ENCODE peak calls at places on chromosomes 2 and 18, in four cellular contexts. Q is body of pancreas, D is prostate gland, R is IMR-90. C is an unnamed sample. For H3K4me1, the result is how much of the 10 kb centered on the place peaks cover.

GRCh38 chr2:190069936-190070696 is 7.6 kb upstream of the MSTN start:
- DNase-seq in Q (peak), D (peak), R (peak), C (peak)

GRCh38 chr2:190765386-190766173 is 115.0 kb upstream of the GLS start:
- DNase-seq in R (peak), D (no peak), Q (no peak), C (no peak)

GRCh38 chr2:198314559-198315153 is 510.3 kb downstream of the PLCL1 start:
- DNase-seq in Q (no peak), D (no peak), R (peak), C (no peak)

GRCh38 chr2:138020432-138020831 is 56.2 kb downstream of the HNMT start:
- DNase-seq in Q (no peak), D (no peak), R (no peak), C (no peak)

GRCh38 chr2:157848242-157848641 is 27.9 kb downstream of the ACVR1 start:
- DNase-seq in Q (no peak), R (no peak), D (no peak), C (no peak)

GRCh38 chr18:48385595-48385994 is 23.6 kb downstream of the ZBTB7C start:
- DNase-seq in D (no peak), Q (no peak), R (no peak), C (no peak)

GRCh38 chr2:127053731-127054603 is 53.0 kb downstream of the BIN1 start:
- DNase-seq in R (no peak), Q (peak), D (no peak), C (peak)

GRCh38 chr2:121400206-121400605 is 115.2 kb upstream of the TFCP2L1 start:
- DNase-seq in D (no peak), Q (no peak), R (peak), C (no peak)

DNA sequence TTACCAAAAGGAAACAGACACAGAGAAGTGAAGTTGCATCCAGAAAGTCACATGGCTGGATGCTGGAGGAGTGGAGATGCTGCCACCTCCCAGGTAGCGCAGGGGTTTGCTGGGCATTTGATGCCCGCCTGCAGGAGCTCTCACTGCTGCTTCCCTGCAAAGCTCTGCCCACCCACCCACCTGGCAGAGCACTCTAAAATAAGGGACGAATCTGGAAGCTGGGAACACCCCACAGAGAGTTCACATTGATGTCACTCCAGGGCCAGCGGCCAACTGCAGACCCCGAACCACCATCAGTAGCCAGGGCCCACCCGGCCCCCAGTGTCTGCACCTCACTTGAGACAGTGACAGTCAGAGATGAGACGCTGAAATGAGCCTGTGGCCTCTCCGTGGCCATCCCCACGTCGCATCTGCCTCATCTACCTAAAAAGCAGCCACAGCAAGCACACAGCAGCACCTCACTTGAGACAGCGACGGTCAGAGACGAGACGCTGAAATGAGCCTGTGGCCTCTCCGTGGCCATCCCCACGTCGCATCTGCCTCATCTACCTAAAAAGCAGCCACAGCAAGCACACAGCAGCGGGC is 27.4 kb downstream of the SNORC start:
- DNase-seq in Q (no peak), R (no peak), D (no peak), C (no peak)
- H3K4me1 ChIP-seq in Q (under half), R (under half), D (under half), C (under half)

DNA sequence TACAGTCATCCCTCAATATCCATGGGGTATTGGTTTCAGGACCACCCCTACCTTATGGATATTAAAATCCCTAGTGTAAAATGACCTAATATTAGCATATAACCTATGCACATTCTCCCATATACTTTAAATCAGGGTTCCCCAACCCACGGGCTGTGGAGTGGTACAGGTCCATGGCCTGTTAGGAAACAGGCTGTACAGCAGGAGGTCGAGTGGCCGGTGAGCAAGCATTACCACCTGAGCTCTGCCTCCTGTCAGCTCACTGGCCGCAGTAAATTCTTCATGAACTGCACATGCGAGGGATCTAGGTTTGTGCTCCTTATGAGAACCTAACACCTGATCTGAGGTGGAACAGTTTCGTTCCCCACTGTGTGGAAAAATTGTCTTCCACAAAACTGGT is 73.8 kb downstream of the RIF1 start:
- DNase-seq in R (no peak), Q (no peak), D (no peak), C (no peak)
- TF ChIP-seq POLR2A in R (no peak), Q (no peak), D (no peak), C (no peak)

GRCh38 chr2:147325955-147326354 is 518.9 kb upstream of the ACVR2A start:
- DNase-seq in R (no peak), D (no peak), Q (no peak), C (no peak)

GRCh38 chr2:147331790-147332419 is 512.9 kb upstream of the ACVR2A start:
- DNase-seq in D (no peak), R (no peak), Q (peak), C (no peak)

GRCh38 chr2:147330925-147331324 is 513.9 kb upstream of the ACVR2A start:
- DNase-seq in D (no peak), R (no peak), Q (no peak), C (no peak)

DNA sequence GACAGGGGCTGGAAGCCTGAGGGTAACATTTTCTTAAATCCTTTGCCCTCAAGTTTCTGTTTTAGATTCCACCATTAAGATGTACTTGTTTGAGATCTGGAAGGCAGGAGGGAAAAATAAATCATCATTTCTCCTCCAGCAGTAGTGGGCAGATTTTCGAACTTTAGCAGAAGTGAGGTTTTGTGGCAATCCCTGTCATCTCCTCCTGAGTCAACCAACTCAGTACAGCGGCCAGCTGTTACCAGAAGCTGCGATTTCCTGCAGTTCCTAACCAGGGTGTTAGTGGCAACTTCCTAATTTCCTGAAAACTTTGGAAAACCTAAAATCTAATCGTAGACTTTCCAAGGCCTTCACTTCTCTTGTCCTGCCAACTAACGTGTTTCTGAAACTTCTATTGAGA is 517.2 kb upstream of the ACVR2A start:
- DNase-seq in R (no peak), Q (no peak), D (no peak), C (no peak)
- H3K4me3 ChIP-seq in R (no peak), Q (no peak), D (no peak), C (no peak)

DNA sequence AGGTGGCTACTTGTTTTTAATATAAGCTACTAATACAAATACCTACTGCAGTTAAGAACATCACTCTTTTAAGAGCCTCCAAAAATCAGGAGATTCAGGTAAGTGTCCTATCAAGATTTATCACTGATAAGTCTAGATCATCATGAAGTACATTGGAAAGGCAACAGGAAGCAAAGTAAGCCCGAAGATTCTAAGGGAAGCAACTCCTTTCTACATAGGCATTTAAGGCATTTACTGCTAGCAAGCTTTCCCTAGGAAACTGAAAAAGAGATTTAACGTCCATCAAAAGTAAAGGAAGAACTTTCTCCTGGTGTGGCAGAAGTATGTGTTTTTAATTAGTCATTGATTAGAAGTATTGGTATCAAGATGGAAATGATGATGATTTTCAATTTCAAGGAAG is 3.7 kb downstream of the STK17B start:
- DNase-seq in D (no peak), Q (no peak), R (no peak), C (no peak)
- H3K4me1 ChIP-seq in D (under half), Q (under half), R (under half), C (under half)

DNA sequence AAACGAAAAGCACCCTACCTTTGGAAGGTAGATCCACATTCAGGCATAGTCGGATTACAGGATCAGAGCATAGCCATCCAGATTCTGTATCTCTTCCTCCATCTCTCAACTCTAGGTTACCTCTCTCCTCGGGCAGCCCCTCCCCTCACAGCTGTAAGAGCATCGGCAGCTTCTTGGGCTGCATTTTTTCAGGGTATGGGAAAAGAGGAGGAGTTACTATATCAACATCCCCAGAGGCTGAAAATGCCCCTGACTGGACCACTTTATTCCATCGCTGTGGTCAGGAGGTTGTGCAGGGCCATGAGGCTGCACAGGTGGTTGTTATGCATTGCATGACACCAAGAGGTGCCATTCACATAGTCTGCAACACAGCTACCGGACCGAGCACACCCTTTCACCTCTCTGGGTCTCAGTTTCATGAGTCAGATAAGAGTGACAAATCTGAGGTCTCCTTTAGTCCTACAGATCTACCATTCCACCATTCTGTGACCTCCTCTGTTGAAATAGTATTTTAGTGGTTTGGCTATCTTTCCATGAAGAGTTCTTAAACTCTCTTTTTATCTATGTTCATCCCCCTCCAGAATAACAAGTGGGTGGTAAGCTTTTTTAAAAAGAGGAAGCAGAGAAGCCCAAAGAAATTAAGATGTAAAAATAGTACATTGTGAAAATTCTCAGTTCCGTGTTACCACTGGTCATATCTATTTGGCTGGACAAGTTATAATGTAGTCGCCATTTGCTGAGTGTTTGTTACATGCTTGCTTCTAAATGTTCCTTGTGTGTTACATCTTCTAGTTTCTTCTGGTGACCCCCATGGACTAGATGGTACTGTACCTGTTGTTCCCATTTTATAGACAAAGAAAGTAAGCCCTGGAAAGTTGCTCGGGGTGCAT is 56.6 kb upstream of the SLC1A4 start:
- DNase-seq in Q (no peak), D (no peak), R (no peak), C (no peak)
- TF ChIP-seq POLR2A in Q (no peak), D (no peak), R (no peak), C (no peak)

DNA sequence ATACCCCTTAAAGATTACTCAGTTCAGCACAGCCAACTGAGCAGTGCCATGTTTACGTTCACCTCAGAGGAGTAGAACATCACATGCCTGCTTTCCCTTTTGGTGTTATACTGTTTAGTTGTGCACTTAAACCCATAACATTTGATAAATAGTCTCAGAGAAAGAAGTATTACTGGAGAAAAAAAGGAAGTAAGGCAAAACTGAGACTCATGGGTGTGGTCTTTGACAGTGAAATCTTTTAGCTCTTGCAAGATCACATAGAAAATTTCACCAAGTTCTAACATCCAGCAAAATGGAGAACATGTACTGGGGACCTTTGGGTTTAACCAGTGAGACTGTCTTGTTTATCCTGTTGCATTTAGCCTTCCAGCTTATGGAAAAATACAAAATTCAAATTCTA is 5.6 kb downstream of the TANK start:
- DNase-seq in R (peak), Q (no peak), D (no peak), C (no peak)
- H3K4me3 ChIP-seq in R (no peak), Q (no peak), D (no peak), C (no peak)

GRCh38 chr18:75208055-75208835 is 694 bp downstream of the PTGR3 start:
- DNase-seq in R (peak), D (peak), Q (peak), C (peak)

GRCh38 chr18:75208836-75209128 is 157 bp downstream of the PTGR3 start:
- DNase-seq in D (no peak), R (no peak), Q (no peak), C (no peak)

GRCh38 chr18:75206637-75207297 is 2.2 kb downstream of the PTGR3 start:
- DNase-seq in D (no peak), Q (no peak), R (no peak), C (no peak)

GRCh38 chr18:75205760-75206109 is 3.2 kb downstream of the PTGR3 start:
- DNase-seq in R (peak), D (no peak), Q (no peak), C (no peak)

GRCh38 chr18:75207298-75208054 is 1.5 kb downstream of the PTGR3 start:
- DNase-seq in D (no peak), R (peak), Q (no peak), C (no peak)
- H3K4me1 ChIP-seq in D (under half), R (under half), Q (half or more), C (under half)

DNA sequence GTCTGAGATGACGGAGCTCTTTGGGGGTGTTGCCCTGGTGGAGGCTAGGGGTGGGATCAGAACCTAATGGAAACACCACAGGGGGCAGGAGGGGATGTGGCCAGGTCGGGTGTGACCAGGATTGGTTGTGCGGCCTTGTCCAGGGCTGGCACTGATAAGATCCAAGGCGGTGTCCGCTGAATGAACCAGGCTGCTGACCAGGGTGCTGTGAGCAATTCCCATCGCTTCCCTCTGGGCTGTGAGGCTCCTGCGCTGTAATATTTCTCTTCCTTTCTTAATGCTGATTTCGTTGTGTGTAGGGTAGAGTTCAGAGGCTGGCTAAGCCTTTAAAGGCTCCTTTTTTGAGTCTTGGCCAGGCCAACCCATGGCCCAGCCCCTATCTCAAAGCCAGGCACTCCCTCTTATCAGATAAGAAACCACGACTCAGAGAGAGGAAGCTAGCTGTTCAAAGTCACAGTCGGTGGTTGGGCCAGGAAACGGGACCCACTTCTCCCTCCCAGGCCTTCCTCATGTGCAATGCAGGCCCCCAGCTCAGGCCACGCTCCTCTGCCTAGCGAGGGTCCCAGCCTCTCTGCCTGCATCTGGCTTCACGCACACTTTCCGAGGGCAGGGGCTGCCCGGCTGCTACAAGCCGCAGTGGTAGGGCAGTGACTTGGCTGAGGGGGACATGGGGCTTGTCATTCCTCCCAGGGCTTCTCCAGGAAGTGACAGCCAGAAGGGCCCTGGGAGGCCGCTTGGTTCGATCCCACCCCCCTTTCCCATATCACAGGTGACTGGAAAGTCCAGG is 26.0 kb upstream of the FOSL2 start:
- DNase-seq in D (no peak), R (no peak), Q (no peak), C (no peak)
- TF ChIP-seq POLR2A in D (no peak), R (no peak), Q (no peak), C (no peak)

GRCh38 chr2:112577756-112578155 is 6.7 kb upstream of the CHCHD5 start:
- DNase-seq in R (peak), Q (no peak), D (no peak), C (no peak)

GRCh38 chr2:112566104-112566503 is 18.3 kb upstream of the CHCHD5 start:
- DNase-seq in Q (no peak), D (no peak), R (peak), C (no peak)

DNA sequence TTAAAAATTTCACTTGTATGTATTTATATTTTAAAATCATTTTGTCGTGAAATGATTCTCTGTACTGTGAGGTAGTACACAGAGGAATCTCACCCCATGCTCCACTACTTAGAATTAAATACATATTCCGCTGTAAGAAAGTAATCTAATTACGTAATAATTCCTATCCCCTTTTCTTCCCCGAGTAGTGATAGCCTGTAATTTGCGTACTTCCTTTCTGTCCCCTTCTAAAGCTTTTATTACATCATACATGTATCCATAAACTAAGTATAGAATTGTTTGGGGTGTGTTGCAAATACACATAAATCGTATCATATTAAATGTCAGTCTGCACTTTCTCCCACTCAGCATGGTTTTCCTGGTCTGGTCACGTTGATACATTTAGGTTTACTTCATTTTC is 12.4 kb upstream of the CHCHD5 start:
- DNase-seq in Q (no peak), D (no peak), R (no peak), C (no peak)
- H3K4me3 ChIP-seq in Q (no peak), D (no peak), R (no peak), C (no peak)

C was measured in right lobe of liver.